ENCODE peak calls at places on chromosomes 2 and 18, in seven cellular contexts. A is Karpas-422; C is stomach; N is sigmoid colon; S is CD8-positive, alpha-beta T cell; L is neuronal stem cell; J is colonic mucosa. Q is an unnamed sample. For H3K36me3, the result is how much of the 10 kb centered on the place peaks cover.

GRCh38 chr2:9200634-9201015 is 6.0 kb upstream of the ASAP2 start:
- DNase-seq in A (no peak), C (no peak), N (no peak), S (no peak), L (no peak), J (no peak), Q (no peak)

GRCh38 chr2:207926133-207927076 is 98.9 kb downstream of the PLEKHM3 start:
- DNase-seq in A (no peak), C (no peak), N (peak), S (no peak), L (no peak), J (no peak), Q (no peak)

GRCh38 chr2:120709608-120710041 is 26.0 kb upstream of the GLI2 start:
- DNase-seq in A (no peak), C (no peak), N (no peak), S (no peak), L (no peak), J (no peak), Q (no peak)

GRCh38 chr18:79914614-79915160 is 36.8 kb downstream of the SLC66A2 start:
- DNase-seq in A (no peak), C (peak), N (no peak), S (no peak), L (no peak), J (peak), Q (no peak)

GRCh38 chr2:170222298-170222697 is 44.4 kb downstream of the MYO3B start:
- DNase-seq in A (no peak), C (no peak), N (no peak), S (no peak), L (no peak), J (no peak), Q (no peak)

GRCh38 chr2:19785432-19785831 is 116.4 kb downstream of the TTC32 start:
- DNase-seq in A (no peak), C (no peak), N (no peak), S (no peak), L (no peak), J (no peak), Q (no peak)

GRCh38 chr2:6927186-6927585 is 10.0 kb downstream of the RNF144A start:
- DNase-seq in A (no peak), C (peak), N (no peak), S (no peak), L (no peak), J (no peak), Q (peak)

GRCh38 chr18:70415823-70416488 is 127.1 kb downstream of the SOCS6 start:
- DNase-seq in A (no peak), C (peak), N (peak), S (no peak), L (no peak), J (peak), Q (peak)

GRCh38 chr2:240688563-240688919 is 3.1 kb upstream of the AQP12A start:
- DNase-seq in A (no peak), C (no peak), N (no peak), S (no peak), L (no peak), J (no peak), Q (no peak)

GRCh38 chr2:135840601-135841000 is 3.6 kb upstream of the LCT start:
- DNase-seq in A (no peak), C (no peak), N (no peak), S (no peak), L (no peak), J (no peak), Q (peak)

GRCh38 chr18:43060020-43060419 is 55.5 kb downstream of the RIT2 start:
- DNase-seq in A (no peak), C (no peak), N (no peak), S (no peak), L (no peak), J (no peak), Q (no peak)

GRCh38 chr2:136767030-136767429 is 1.7 kb downstream of the THSD7B start:
- DNase-seq in A (no peak), C (no peak), N (no peak), S (no peak), L (no peak), J (no peak), Q (no peak)

GRCh38 chr2:149290662-149291061 is 39.7 kb upstream of the LYPD6 start:
- DNase-seq in A (no peak), C (no peak), N (no peak), S (no peak), L (no peak), J (no peak), Q (no peak)

GRCh38 chr2:177489719-177490301 is 97.2 kb downstream of the AGPS start:
- DNase-seq in A (peak), C (no peak), N (no peak), S (no peak), L (peak), J (no peak), Q (peak)

GRCh38 chr2:6053711-6054393 is 361.7 kb downstream of the SOX11 start:
- DNase-seq in A (no peak), C (no peak), N (no peak), S (no peak), L (no peak), J (no peak), Q (no peak)

GRCh38 chr2:229445501-229446294 is 174.6 kb upstream of the PID1 start:
- DNase-seq in A (no peak), C (no peak), N (peak), S (no peak), L (no peak), J (no peak), Q (no peak)

GRCh38 chr2:219298759-219299371 is 10.3 kb downstream of the PTPRN start:
- DNase-seq in A (peak), C (peak), N (peak), S (peak), L (peak), J (peak), Q (peak)

GRCh38 chr18:12462242-12462641 is 54.5 kb downstream of the PRELID3A start:
- DNase-seq in A (no peak), C (no peak), N (no peak), S (no peak), L (no peak), J (no peak), Q (no peak)

GRCh38 chr18:48949051-48949605 is 1.6 kb downstream of the SMAD7 start:
- DNase-seq in A (no peak), C (peak), N (peak), S (peak), L (no peak), J (peak), Q (peak)

GRCh38 chr2:240386321-240386720 is 49.1 kb upstream of the GPC1 start:
- DNase-seq in A (no peak), C (no peak), N (peak), S (no peak), L (no peak), J (no peak), Q (no peak)

GRCh38 chr2:28445448-28446258 is 50.2 kb upstream of the PLB1 start:
- DNase-seq in A (no peak), C (no peak), N (no peak), S (no peak), L (no peak), J (no peak), Q (no peak)

GRCh38 chr2:117411983-117412382 is 402.5 kb upstream of the DDX18 start:
- DNase-seq in A (peak), C (no peak), N (no peak), S (no peak), L (no peak), J (no peak), Q (peak)

DNA sequence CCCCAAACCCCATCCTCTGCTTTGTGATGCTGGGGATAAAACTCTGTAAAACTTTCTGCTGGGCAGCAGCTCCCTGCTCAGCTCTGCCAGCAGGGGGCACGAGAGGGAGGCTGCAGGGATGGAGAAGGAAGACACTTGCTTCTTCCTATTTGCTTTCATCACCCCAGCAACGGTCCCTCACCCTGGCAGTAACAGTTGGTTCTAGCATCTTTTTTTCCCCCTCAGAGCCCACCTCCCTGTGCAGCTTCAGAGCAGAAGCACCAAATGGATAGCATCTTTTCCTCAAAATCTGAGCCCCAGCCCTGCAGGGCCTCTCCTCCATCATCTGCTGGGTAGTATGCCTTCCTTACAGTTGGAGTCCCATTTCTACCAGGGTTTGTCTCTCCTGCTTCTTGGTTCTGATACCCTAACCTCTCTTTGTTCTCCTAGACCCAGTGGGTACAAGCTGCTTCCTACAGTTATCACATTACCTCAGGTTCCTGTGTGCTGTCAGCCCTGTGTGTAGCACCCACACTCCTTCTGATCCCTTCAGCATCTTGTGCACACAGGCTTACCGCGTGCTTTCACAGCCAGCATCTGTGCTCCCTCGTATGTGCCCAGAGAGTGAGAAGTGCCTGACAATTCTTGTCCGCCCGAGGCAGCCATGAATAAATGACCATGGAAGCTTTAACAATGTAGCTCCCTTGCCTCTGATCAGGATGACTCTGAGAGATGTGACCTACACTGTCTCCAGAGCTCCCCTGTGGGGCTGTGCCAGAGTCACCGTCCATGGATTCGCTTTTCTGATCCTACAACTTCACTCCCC is 14.5 kb downstream of the CKAP2L start:
- DNase-seq in A (peak), C (peak), N (peak), S (peak), L (peak), J (peak), Q (peak)
- H3K27ac ChIP-seq in A (peak), C (no peak), N (no peak), S (no peak), L (no peak), J (no peak), Q (peak)

GRCh38 chr2:46997329-46997728 is 81.7 kb upstream of the MCFD2 start:
- DNase-seq in A (no peak), C (no peak), N (no peak), S (no peak), L (no peak), J (no peak), Q (no peak)

GRCh38 chr2:46993501-46993900 is 77.9 kb upstream of the MCFD2 start:
- DNase-seq in A (no peak), C (no peak), N (no peak), S (no peak), L (no peak), J (no peak), Q (no peak)

GRCh38 chr2:46997884-46998283 is 82.3 kb upstream of the MCFD2 start:
- DNase-seq in A (no peak), C (no peak), N (no peak), S (no peak), L (no peak), J (no peak), Q (peak)

GRCh38 chr2:46996300-46996843 is 80.8 kb upstream of the MCFD2 start:
- DNase-seq in A (no peak), C (no peak), N (no peak), S (no peak), L (no peak), J (no peak), Q (no peak)

DNA sequence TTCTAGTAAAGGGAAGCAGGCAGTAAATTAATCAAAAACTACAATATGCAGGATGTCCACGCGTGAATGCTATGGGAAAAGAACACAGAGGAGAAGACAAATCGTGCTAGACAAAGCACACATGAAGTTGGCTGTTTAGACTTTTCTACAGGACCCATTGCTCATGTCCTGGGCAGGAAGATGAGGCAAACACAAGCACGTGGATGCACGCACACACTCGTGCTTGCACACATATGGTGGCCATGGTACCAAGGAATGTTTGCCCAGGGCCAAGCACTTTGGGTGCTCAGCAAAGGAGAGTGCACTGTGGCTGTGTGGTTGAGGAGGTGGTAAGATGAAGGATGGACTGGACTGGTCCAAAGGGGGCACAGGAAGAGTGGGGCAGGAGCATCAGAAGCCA is 80.2 kb upstream of the MCFD2 start:
- DNase-seq in A (no peak), C (no peak), N (no peak), S (no peak), L (no peak), J (no peak), Q (no peak)
- H3K36me3 ChIP-seq in A (half or more), C (half or more), N (under half), S (under half), L (under half), J (under half), Q (under half)

DNA sequence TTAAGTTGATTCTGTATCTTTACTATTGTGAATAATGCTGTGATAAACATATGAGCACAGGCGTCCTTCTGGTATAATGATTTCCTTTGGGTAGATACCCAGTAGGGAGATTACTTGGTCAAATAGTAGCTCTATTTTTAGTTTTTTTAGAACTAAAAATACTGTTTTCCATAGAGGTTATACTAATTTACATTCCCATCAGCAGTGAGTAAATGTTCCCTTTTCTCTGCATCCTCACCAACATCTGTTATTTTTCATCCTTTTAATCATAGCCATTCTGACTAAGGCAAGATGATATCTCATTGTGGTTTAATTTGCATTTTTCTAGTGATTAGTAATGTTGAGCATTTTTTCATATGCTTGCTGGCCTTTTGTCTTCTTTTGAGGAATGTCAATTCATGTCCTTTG is 35.1 kb downstream of the PMS1 start:
- DNase-seq in A (no peak), C (no peak), N (no peak), S (no peak), L (no peak), J (no peak), Q (no peak)
- H3K4me3 ChIP-seq in A (no peak), C (no peak), N (no peak), S (no peak), L (no peak), J (no peak), Q (no peak)

GRCh38 chr18:24055878-24056277 is 41.3 kb downstream of the TTC39C start:
- DNase-seq in A (no peak), C (no peak), N (no peak), S (no peak), L (no peak), J (no peak), Q (no peak)
- H3K27ac ChIP-seq in A (no peak), C (no peak), N (peak), S (no peak), L (no peak), J (no peak), Q (no peak)